ENCODE peak calls at places on chromosome 10, in six cellular contexts. One of them, this sample, is unnamed.
A peak's percentile ranks its signal among the peaks of the same experiment; 100 is the strongest.

GRCh38 chr10:79022565-79023488 is 45.9 kb upstream of the ZMIZ1 start:
- DNase-seq in trophoblast cell: peak; percentile 16
- DNase-seq in H9: peak; percentile 86
- DNase-seq in mesenchymal stem cell: no peak
- DNase-seq in H1: no peak
- DNase-seq in IMR-90: no peak
- DNase-seq in this sample: no peak

GRCh38 chr10:30842185-30842584 is 189.5 kb downstream of the ZNF438 start:
- DNase-seq in H9: no peak
- DNase-seq in H1: no peak
- DNase-seq in trophoblast cell: no peak
- DNase-seq in mesenchymal stem cell: no peak
- DNase-seq in IMR-90: no peak
- DNase-seq in this sample: no peak

GRCh38 chr10:33819206-33819605 is 484.7 kb upstream of the NRP1 start:
- DNase-seq in trophoblast cell: no peak
- DNase-seq in IMR-90: no peak
- DNase-seq in H9: no peak
- DNase-seq in H1: no peak
- DNase-seq in mesenchymal stem cell: no peak
- DNase-seq in this sample: no peak

GRCh38 chr10:94125856-94126255 is 132.1 kb downstream of the PLCE1 start:
- DNase-seq in H9: no peak
- DNase-seq in mesenchymal stem cell: peak; percentile 83
- DNase-seq in H1: no peak
- DNase-seq in IMR-90: peak; percentile 94
- DNase-seq in trophoblast cell: no peak
- DNase-seq in this sample: no peak

GRCh38 chr10:62794306-62794705 is 10.2 kb upstream of the ADO start:
- DNase-seq in H1: no peak
- DNase-seq in H9: no peak
- DNase-seq in IMR-90: no peak
- DNase-seq in trophoblast cell: no peak
- DNase-seq in mesenchymal stem cell: no peak
- DNase-seq in this sample: no peak

GRCh38 chr10:113062977-113063967 is 113.2 kb downstream of the TCF7L2 start:
- DNase-seq in IMR-90: peak; percentile 62
- DNase-seq in trophoblast cell: no peak
- DNase-seq in mesenchymal stem cell: peak; percentile 90
- DNase-seq in H1: no peak
- DNase-seq in H9: peak; percentile 57
- DNase-seq in this sample: no peak

GRCh38 chr10:34959786-34960185 is 130.4 kb downstream of the CUL2 start:
- DNase-seq in mesenchymal stem cell: no peak
- DNase-seq in H1: no peak
- DNase-seq in trophoblast cell: no peak
- DNase-seq in IMR-90: no peak
- DNase-seq in H9: no peak
- DNase-seq in this sample: no peak

GRCh38 chr10:101489355-101489754 is 98.7 kb downstream of the POLL start:
- DNase-seq in IMR-90: peak; percentile 75
- DNase-seq in trophoblast cell: no peak
- DNase-seq in H9: no peak
- DNase-seq in H1: no peak
- DNase-seq in mesenchymal stem cell: peak; percentile 4
- DNase-seq in this sample: no peak

GRCh38 chr10:24382979-24383663 is 174.2 kb downstream of the KIAA1217 start:
- DNase-seq in mesenchymal stem cell: no peak
- DNase-seq in trophoblast cell: peak; percentile 68
- DNase-seq in H9: peak; percentile 34
- DNase-seq in H1: no peak
- DNase-seq in IMR-90: no peak
- DNase-seq in this sample: no peak

GRCh38 chr10:10830316-10831061 is 187.2 kb upstream of the CELF2 start:
- DNase-seq in H1: no peak
- DNase-seq in trophoblast cell: no peak
- DNase-seq in mesenchymal stem cell: peak; percentile 93
- DNase-seq in H9: no peak
- DNase-seq in IMR-90: peak; percentile 92
- DNase-seq in this sample: no peak

GRCh38 chr10:68618234-68618633 is 58.1 kb downstream of the TET1 start:
- DNase-seq in H1: no peak
- DNase-seq in H9: no peak
- DNase-seq in trophoblast cell: peak; percentile 30
- DNase-seq in mesenchymal stem cell: no peak
- DNase-seq in IMR-90: no peak
- DNase-seq in this sample: no peak

GRCh38 chr10:51007781-51008180 is 66.5 kb upstream of the PRKG1 start:
- DNase-seq in IMR-90: peak; percentile 75
- DNase-seq in H9: no peak
- DNase-seq in mesenchymal stem cell: peak; percentile 60
- DNase-seq in H1: no peak
- DNase-seq in trophoblast cell: no peak
- DNase-seq in this sample: no peak

GRCh38 chr10:29517352-29517923 is 117.3 kb downstream of the SVIL start:
- DNase-seq in IMR-90: peak; percentile 45
- DNase-seq in H1: no peak
- DNase-seq in H9: peak; percentile 88
- DNase-seq in trophoblast cell: no peak
- DNase-seq in mesenchymal stem cell: peak; percentile 57
- DNase-seq in this sample: peak; percentile 32

GRCh38 chr10:126558881-126559280 is 111.6 kb downstream of the C10orf90 start:
- DNase-seq in mesenchymal stem cell: no peak
- DNase-seq in H9: no peak
- DNase-seq in H1: no peak
- DNase-seq in IMR-90: no peak
- DNase-seq in trophoblast cell: no peak
- DNase-seq in this sample: no peak

GRCh38 chr10:112295853-112296830 is 12.9 kb downstream of the TECTB start:
- DNase-seq in H9: no peak
- DNase-seq in H1: no peak
- DNase-seq in mesenchymal stem cell: peak; percentile 63
- DNase-seq in trophoblast cell: peak; percentile 21
- DNase-seq in IMR-90: peak; percentile 71
- DNase-seq in this sample: no peak

GRCh38 chr10:79351332-79351731 is 4.1 kb downstream of the PPIF start:
- DNase-seq in H9: peak; percentile 14
- DNase-seq in mesenchymal stem cell: no peak
- DNase-seq in IMR-90: no peak
- DNase-seq in H1: no peak
- DNase-seq in trophoblast cell: no peak
- DNase-seq in this sample: no peak

GRCh38 chr10:103843854-103844567 is 11.4 kb downstream of the SH3PXD2A start:
- DNase-seq in trophoblast cell: no peak
- DNase-seq in IMR-90: peak; percentile 39
- DNase-seq in H9: no peak
- DNase-seq in mesenchymal stem cell: no peak
- DNase-seq in H1: no peak
- DNase-seq in this sample: no peak

GRCh38 chr10:70785190-70785589 is at the start of gene TBATA:
- DNase-seq in IMR-90: no peak
- DNase-seq in mesenchymal stem cell: no peak
- DNase-seq in H9: no peak
- DNase-seq in H1: no peak
- DNase-seq in trophoblast cell: no peak
- DNase-seq in this sample: no peak

GRCh38 chr10:114352653-114353298 is 51.5 kb downstream of the AFAP1L2 start:
- DNase-seq in trophoblast cell: no peak
- DNase-seq in H1: no peak
- DNase-seq in IMR-90: no peak
- DNase-seq in H9: no peak
- DNase-seq in mesenchymal stem cell: no peak
- DNase-seq in this sample: no peak

GRCh38 chr10:9670911-9671310 is 1346.8 kb upstream of the CELF2 start:
- DNase-seq in mesenchymal stem cell: no peak
- DNase-seq in H1: no peak
- DNase-seq in IMR-90: no peak
- DNase-seq in trophoblast cell: no peak
- DNase-seq in H9: no peak
- DNase-seq in this sample: no peak

GRCh38 chr10:117334075-117334474 is 41.2 kb downstream of the PDZD8 start:
- DNase-seq in H9: no peak
- DNase-seq in IMR-90: peak; percentile 24
- DNase-seq in mesenchymal stem cell: no peak
- DNase-seq in H1: no peak
- DNase-seq in trophoblast cell: no peak
- DNase-seq in this sample: no peak

GRCh38 chr10:14779053-14779649 is 4.5 kb upstream of the FAM107B start:
- DNase-seq in H1: no peak
- DNase-seq in mesenchymal stem cell: peak; percentile 20
- DNase-seq in IMR-90: peak; percentile 80
- DNase-seq in H9: no peak
- DNase-seq in trophoblast cell: peak; percentile 81
- DNase-seq in this sample: no peak

GRCh38 chr10:11595395-11595692 is 16.1 kb downstream of the USP6NL start:
- DNase-seq in H9: no peak
- DNase-seq in mesenchymal stem cell: peak; percentile 85
- DNase-seq in IMR-90: peak; percentile 74
- DNase-seq in trophoblast cell: no peak
- DNase-seq in H1: no peak
- DNase-seq in this sample: no peak

GRCh38 chr10:77168161-77168560 is 469.4 kb downstream of the KCNMA1 start:
- DNase-seq in IMR-90: no peak
- DNase-seq in H1: no peak
- DNase-seq in trophoblast cell: no peak
- DNase-seq in mesenchymal stem cell: no peak
- DNase-seq in H9: no peak
- DNase-seq in this sample: no peak

GRCh38 chr10:108894402-108895301 is 1028.7 kb downstream of the XPNPEP1 start:
- DNase-seq in H9: no peak
- DNase-seq in H1: no peak
- DNase-seq in mesenchymal stem cell: no peak
- DNase-seq in IMR-90: no peak
- DNase-seq in trophoblast cell: no peak
- DNase-seq in this sample: no peak

GRCh38 chr10:131142446-131143380 is 168.8 kb downstream of the TCERG1L start:
- DNase-seq in trophoblast cell: no peak
- DNase-seq in H9: no peak
- DNase-seq in mesenchymal stem cell: no peak
- DNase-seq in H1: no peak
- DNase-seq in IMR-90: no peak
- DNase-seq in this sample: no peak

GRCh38 chr10:89515031-89515841 is 20.2 kb downstream of the SLC16A12 start:
- DNase-seq in IMR-90: peak; percentile 100
- DNase-seq in H1: no peak
- DNase-seq in mesenchymal stem cell: peak; percentile 96
- DNase-seq in trophoblast cell: no peak
- DNase-seq in H9: no peak
- DNase-seq in this sample: no peak

GRCh38 chr10:27744478-27745379 is 890 bp downstream of the MKX start:
- DNase-seq in trophoblast cell: peak; percentile 1
- DNase-seq in mesenchymal stem cell: peak; percentile 27
- DNase-seq in H1: no peak
- DNase-seq in IMR-90: peak; percentile 26
- DNase-seq in H9: peak; percentile 44
- DNase-seq in this sample: no peak

GRCh38 chr10:12978885-12979284 is 22.6 kb downstream of the CCDC3 start:
- DNase-seq in mesenchymal stem cell: peak; percentile 49
- DNase-seq in IMR-90: no peak
- DNase-seq in trophoblast cell: no peak
- DNase-seq in H9: no peak
- DNase-seq in H1: no peak
- DNase-seq in this sample: no peak

GRCh38 chr10:101041252-101041761 is 10.3 kb downstream of the SFXN3 start:
- DNase-seq in mesenchymal stem cell: peak; percentile 89
- DNase-seq in H9: peak; percentile 84
- DNase-seq in trophoblast cell: peak; percentile 23
- DNase-seq in H1: no peak
- DNase-seq in IMR-90: peak; percentile 88
- DNase-seq in this sample: no peak

GRCh38 chr10:123621910-123622309 is 44.2 kb upstream of the GPR26 start:
- DNase-seq in mesenchymal stem cell: no peak
- DNase-seq in IMR-90: no peak
- DNase-seq in trophoblast cell: no peak
- DNase-seq in H1: no peak
- DNase-seq in H9: no peak
- DNase-seq in this sample: no peak

GRCh38 chr10:97023401-97024180 is 162.2 kb downstream of the SLIT1 start:
- DNase-seq in IMR-90: no peak
- DNase-seq in H1: no peak
- DNase-seq in mesenchymal stem cell: no peak
- DNase-seq in trophoblast cell: no peak
- DNase-seq in H9: no peak
- DNase-seq in this sample: no peak
- H2AFZ ChIP-seq in IMR-90: peak overlapping the region; percentile 81
- H2AFZ ChIP-seq in H1: no peak overlapping the region
- H2AFZ ChIP-seq in mesenchymal stem cell: no peak overlapping the region
- H2AFZ ChIP-seq in trophoblast cell: no peak overlapping the region
- H2AFZ ChIP-seq in H9: no peak overlapping the region
- H2AFZ ChIP-seq in this sample: no peak overlapping the region

GRCh38 chr10:80502621-80503583 is 34.8 kb upstream of the SH2D4B start:
- DNase-seq in mesenchymal stem cell: no peak
- DNase-seq in trophoblast cell: peak; percentile 92
- DNase-seq in H1: no peak
- DNase-seq in H9: no peak
- DNase-seq in IMR-90: no peak
- DNase-seq in this sample: no peak

GRCh38 chr10:80503584-80504157 is 34.0 kb upstream of the SH2D4B start:
- DNase-seq in H1: no peak
- DNase-seq in H9: no peak
- DNase-seq in trophoblast cell: no peak
- DNase-seq in mesenchymal stem cell: no peak
- DNase-seq in IMR-90: no peak
- DNase-seq in this sample: no peak

GRCh38 chr10:80501381-80501912 is 36.3 kb upstream of the SH2D4B start:
- DNase-seq in mesenchymal stem cell: no peak
- DNase-seq in H1: no peak
- DNase-seq in trophoblast cell: peak; percentile 94
- DNase-seq in H9: no peak
- DNase-seq in IMR-90: no peak
- DNase-seq in this sample: no peak

GRCh38 chr10:80500572-80501380 is 36.9 kb upstream of the SH2D4B start:
- DNase-seq in H9: peak; percentile 46
- DNase-seq in H1: no peak
- DNase-seq in IMR-90: no peak
- DNase-seq in mesenchymal stem cell: no peak
- DNase-seq in trophoblast cell: peak; percentile 57
- DNase-seq in this sample: no peak

GRCh38 chr10:80501913-80502521 is 35.7 kb upstream of the SH2D4B start:
- DNase-seq in mesenchymal stem cell: no peak
- DNase-seq in H1: no peak
- DNase-seq in H9: no peak
- DNase-seq in trophoblast cell: peak; percentile 90
- DNase-seq in IMR-90: no peak
- DNase-seq in this sample: no peak
- H3K4me2 ChIP-seq in mesenchymal stem cell: no peak overlapping the region
- H3K4me2 ChIP-seq in H1: no peak overlapping the region
- H3K4me2 ChIP-seq in H9: no peak overlapping the region
- H3K4me2 ChIP-seq in trophoblast cell: no peak overlapping the region
- H3K4me2 ChIP-seq in IMR-90: no peak overlapping the region
- H3K4me2 ChIP-seq in this sample: no peak overlapping the region

GRCh38 chr10:88491314-88491713 is 91.8 kb downstream of the RNLS start:
- DNase-seq in H9: no peak
- DNase-seq in H1: no peak
- DNase-seq in trophoblast cell: no peak
- DNase-seq in mesenchymal stem cell: no peak
- DNase-seq in IMR-90: no peak
- DNase-seq in this sample: no peak
- H4K91ac ChIP-seq in H9: no peak overlapping the region
- H4K91ac ChIP-seq in H1: no peak overlapping the region
- H4K91ac ChIP-seq in trophoblast cell: no peak overlapping the region
- H4K91ac ChIP-seq in mesenchymal stem cell: no peak overlapping the region
- H4K91ac ChIP-seq in IMR-90: no peak overlapping the region
- H4K91ac ChIP-seq in this sample: no peak overlapping the region

GRCh38 chr10:25627606-25628005 is 306.4 kb upstream of the MYO3A start:
- DNase-seq in trophoblast cell: no peak
- DNase-seq in mesenchymal stem cell: no peak
- DNase-seq in H1: no peak
- DNase-seq in IMR-90: no peak
- DNase-seq in H9: no peak
- DNase-seq in this sample: no peak
- H2AFZ ChIP-seq in trophoblast cell: no peak overlapping the region
- H2AFZ ChIP-seq in mesenchymal stem cell: no peak overlapping the region
- H2AFZ ChIP-seq in H1: no peak overlapping the region
- H2AFZ ChIP-seq in IMR-90: no peak overlapping the region
- H2AFZ ChIP-seq in H9: no peak overlapping the region
- H2AFZ ChIP-seq in this sample: no peak overlapping the region